ENCODE peak calls at places on chromosome 12, in seven cellular contexts. J is H7; T is kidney; S is ascending aorta; F is CD8-positive, alpha-beta T cell; L is brain microvascular endothelial cell; X is BE2C. V is an unnamed sample.

GRCh38 chr12:131076791-131077747 is 123.4 kb downstream of the ADGRD1 start:
- DNase-seq in J (peak; percentile 36), T (peak; percentile 47), S (no peak), F (no peak), L (no peak), X (no peak), V (no peak)

GRCh38 chr12:124129132-124129531 is 156.1 kb downstream of the ZNF664 start:
- DNase-seq in J (no peak), T (no peak), S (no peak), F (no peak), L (no peak), X (no peak), V (no peak)

GRCh38 chr12:45234134-45234865 is 18.4 kb downstream of the ANO6 start:
- DNase-seq in J (peak; percentile 51), T (no peak), S (no peak), F (no peak), L (peak; percentile 94), X (peak; percentile 44), V (no peak)

GRCh38 chr12:131944601-131945251 is 5.0 kb upstream of the EP400 start:
- DNase-seq in J (peak; percentile 51), T (peak; percentile 73), S (no peak), F (peak; percentile 10), L (no peak), X (no peak), V (no peak)

GRCh38 chr12:56300644-56301464 is 724 bp upstream of the CS start:
- DNase-seq in J (no peak), T (no peak), S (no peak), F (peak; percentile 32), L (no peak), X (no peak), V (no peak)

GRCh38 chr12:14207946-14208612 is 157.4 kb upstream of the ATF7IP start:
- DNase-seq in J (no peak), T (no peak), S (no peak), F (no peak), L (no peak), X (no peak), V (no peak)

GRCh38 chr12:24600559-24600958 is 348.3 kb downstream of the BCAT1 start:
- DNase-seq in J (no peak), T (no peak), S (no peak), F (no peak), L (no peak), X (no peak), V (no peak)

GRCh38 chr12:19683178-19683927 is 244.1 kb downstream of the AEBP2 start:
- DNase-seq in J (no peak), T (no peak), S (no peak), F (no peak), L (peak; percentile 59), X (no peak), V (no peak)

GRCh38 chr12:38720661-38721060 is 184.7 kb downstream of the CPNE8 start:
- DNase-seq in J (no peak), T (no peak), S (no peak), F (no peak), L (no peak), X (no peak), V (no peak)

GRCh38 chr12:130452546-130452945 is 114.9 kb downstream of the PIWIL1 start:
- DNase-seq in J (no peak), T (no peak), S (no peak), F (no peak), L (no peak), X (no peak), V (no peak)

GRCh38 chr12:29581641-29582040 is 84.2 kb upstream of the OVCH1 start:
- DNase-seq in J (no peak), T (no peak), S (no peak), F (no peak), L (peak; percentile 56), X (no peak), V (no peak)

GRCh38 chr12:109762071-109762672 is 48.5 kb downstream of the FAM222A start:
- DNase-seq in J (peak; percentile 12), T (peak; percentile 43), S (no peak), F (no peak), L (no peak), X (peak; percentile 10), V (peak; percentile 88)

GRCh38 chr12:50283924-50284236 is 560 bp upstream of the LIMA1 start:
- DNase-seq in J (no peak), T (no peak), S (no peak), F (no peak), L (no peak), X (no peak), V (no peak)

GRCh38 chr12:75724913-75725312 is 213.5 kb upstream of the KRR1 start:
- DNase-seq in J (no peak), T (no peak), S (no peak), F (no peak), L (peak; percentile 83), X (peak; percentile 55), V (no peak)

GRCh38 chr12:49893753-49894752 is 9.6 kb downstream of the FAIM2 start:
- DNase-seq in J (peak; percentile 70), T (peak; percentile 85), S (no peak), F (no peak), L (no peak), X (no peak), V (no peak)

GRCh38 chr12:132116709-132117557 is 27.2 kb downstream of the DDX51 start:
- DNase-seq in J (no peak), T (no peak), S (no peak), F (no peak), L (no peak), X (no peak), V (no peak)

GRCh38 chr12:50458606-50459005 is 46.2 kb upstream of the DIP2B start:
- DNase-seq in J (no peak), T (no peak), S (no peak), F (no peak), L (no peak), X (no peak), V (no peak)

GRCh38 chr12:15534322-15534721 is 212.0 kb downstream of the PTPRO start:
- DNase-seq in J (no peak), T (no peak), S (no peak), F (no peak), L (no peak), X (no peak), V (no peak)

GRCh38 chr12:128325646-128326045 is 58.7 kb downstream of the TMEM132C start:
- DNase-seq in J (no peak), T (no peak), S (no peak), F (no peak), L (no peak), X (no peak), V (no peak)

GRCh38 chr12:24127919-24128721 is 178.7 kb upstream of the SOX5 start:
- DNase-seq in J (no peak), T (no peak), S (no peak), F (no peak), L (no peak), X (no peak), V (no peak)

GRCh38 chr12:46376579-46376978 is 4.0 kb upstream of the SLC38A2 start:
- DNase-seq in J (no peak), T (no peak), S (no peak), F (no peak), L (no peak), X (no peak), V (no peak)

GRCh38 chr12:46373303-46374182 is 970 bp upstream of the SLC38A2 start:
- DNase-seq in J (peak; percentile 61), T (peak; percentile 86), S (no peak), F (peak; percentile 47), L (no peak), X (peak; percentile 73), V (no peak)

GRCh38 chr12:46374286-46374685 is 1.7 kb upstream of the SLC38A2 start:
- DNase-seq in J (no peak), T (no peak), S (no peak), F (no peak), L (no peak), X (no peak), V (no peak)

GRCh38 chr12:46372852-46373302 is 304 bp upstream of the SLC38A2 start:
- DNase-seq in J (peak; percentile 98), T (no peak), S (no peak), F (no peak), L (no peak), X (no peak), V (peak; percentile 97)

GRCh38 chr12:46374711-46375110 is 2.1 kb upstream of the SLC38A2 start:
- DNase-seq in J (no peak), T (no peak), S (no peak), F (no peak), L (no peak), X (no peak), V (no peak)
- H3K4me3 ChIP-seq in J (no peak overlapping the region), T (no peak overlapping the region), S (no peak overlapping the region), F (no peak overlapping the region), L (no peak overlapping the region), X (no peak overlapping the region), V (no peak overlapping the region)

GRCh38 chr12:2893007-2893406 is 2.3 kb downstream of the TULP3 start:
- DNase-seq in J (no peak), T (no peak), S (no peak), F (no peak), L (peak; percentile 59), X (no peak), V (no peak)
- H3K4me3 ChIP-seq in J (no peak overlapping the region), T (no peak overlapping the region), S (no peak overlapping the region), F (no peak overlapping the region), L (no peak overlapping the region), X (no peak overlapping the region), V (no peak overlapping the region)

DNA sequence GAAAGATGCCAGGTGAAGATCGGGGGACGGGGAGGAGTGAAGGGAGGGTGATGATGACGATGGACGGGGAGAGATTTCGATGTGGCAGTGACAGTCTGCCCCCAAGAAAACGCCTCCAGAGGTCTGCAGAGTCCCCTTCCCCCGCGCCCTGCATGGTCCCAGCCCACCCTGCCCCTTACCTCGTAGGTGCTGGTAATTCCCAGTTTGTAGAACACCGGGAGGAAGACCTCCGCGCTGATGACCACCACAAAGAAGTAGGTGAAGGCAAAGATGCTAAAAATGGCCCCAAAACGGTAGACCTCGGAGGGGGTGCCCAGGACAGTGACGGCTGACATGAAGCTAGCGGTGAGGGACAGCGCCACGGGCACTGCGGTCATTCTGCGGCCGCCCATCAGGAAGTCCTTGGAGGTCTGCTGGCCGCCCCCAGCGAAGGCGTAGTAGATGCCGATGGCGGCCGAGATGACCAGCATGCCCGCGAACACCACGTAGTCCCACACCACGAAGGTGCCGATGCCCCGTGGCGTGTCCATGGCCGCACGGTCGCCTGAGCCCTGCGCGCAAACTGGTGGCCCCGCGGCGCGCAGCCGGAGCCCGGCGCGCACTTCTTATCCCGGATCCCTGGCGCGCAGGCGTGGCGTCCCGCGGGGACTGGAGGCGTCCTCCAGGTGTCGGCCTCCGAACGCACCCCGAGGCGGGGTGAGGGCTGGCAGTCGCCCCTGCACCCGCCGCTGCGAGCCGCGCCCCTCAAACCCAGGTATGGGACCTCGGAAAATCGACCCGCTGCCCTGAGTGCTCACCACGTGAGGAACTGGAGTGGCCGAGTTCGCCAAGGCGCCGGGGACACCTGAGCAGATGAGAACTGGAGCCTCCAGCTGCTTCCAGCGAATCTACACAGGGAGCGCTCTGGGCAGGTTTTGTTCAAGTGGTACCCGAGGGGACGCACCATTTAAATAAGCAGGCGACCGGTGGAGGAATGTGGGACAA is at the start of gene SLC5A8:
- DNase-seq in J (peak; percentile 33), T (peak; percentile 75), S (no peak), F (no peak), L (no peak), X (no peak), V (no peak)
- H3K4me3 ChIP-seq in J (peak within 1 kb of the TSS; percentile 47), T (peak within 1 kb of the TSS; percentile 29), S (peak within 1 kb of the TSS; percentile 27), F (no peak within 1 kb of the TSS), L (peak within 1 kb of the TSS; percentile 37), X (no peak within 1 kb of the TSS), V (no peak within 1 kb of the TSS)

DNA sequence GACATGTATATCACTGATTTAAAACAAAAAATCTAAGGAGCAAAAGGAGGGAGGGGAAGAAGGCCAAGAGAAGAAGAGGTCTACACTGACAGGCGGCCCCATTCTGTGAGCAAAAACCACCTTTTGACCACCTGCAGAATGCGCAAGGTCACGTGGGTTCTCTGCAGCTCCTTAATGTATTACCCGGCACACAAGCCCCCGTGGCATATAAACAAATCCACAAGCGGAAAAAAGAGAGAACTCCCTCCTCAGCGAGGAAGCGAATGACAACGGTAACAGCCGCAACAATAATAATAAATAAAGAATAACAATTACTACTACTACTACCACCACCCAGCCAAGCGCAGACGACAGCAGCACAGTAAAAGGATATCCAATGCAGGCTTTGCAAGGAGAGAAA is 1.3 kb downstream of the KSR2 start:
- DNase-seq in J (peak; percentile 30), T (no peak), S (no peak), F (no peak), L (no peak), X (no peak), V (no peak)
- H3K4me3 ChIP-seq in J (peak overlapping the region; percentile 73), T (no peak overlapping the region), S (no peak overlapping the region), F (no peak overlapping the region), L (no peak overlapping the region), X (no peak overlapping the region), V (no peak overlapping the region)

V was measured in vagina.